ENCODE peak calls at places on chromosomes 16 and 17, in eight cellular contexts. A is spleen, O is sigmoid colon, P is body of pancreas, M is stomach, D is H54, S is A549, C is HepG2. R is an unnamed sample.

GRCh38 chr17:27762527-27763305 is 37.6 kb downstream of the NOS2 start:
- DNase-seq in P (no peak), M (no peak), O (no peak), A (no peak), S (peak), D (no peak), C (no peak), R (no peak)

GRCh38 chr17:39740357-39741111 is 2.8 kb downstream of the GRB7 start:
- DNase-seq in O (no peak), A (peak), S (peak), C (peak), M (no peak), D (peak), P (peak), R (peak)

GRCh38 chr17:29575511-29576213 is 7.2 kb downstream of the TP53I13 start:
- DNase-seq in M (no peak), S (no peak), O (no peak), C (no peak), D (no peak), P (no peak), A (peak), R (no peak)

GRCh38 chr17:33200116-33200515 is 93.0 kb downstream of the ASIC2 start:
- DNase-seq in M (no peak), C (no peak), O (no peak), D (no peak), S (peak), A (no peak), P (no peak), R (no peak)

GRCh38 chr17:56960596-56961538 is at the start of gene COIL:
- DNase-seq in P (peak), M (peak), C (peak), A (peak), S (peak), D (peak), O (peak), R (peak)

GRCh38 chr17:16250635-16251034 is 33.6 kb downstream of the PIGL start:
- DNase-seq in O (no peak), D (no peak), C (peak), M (no peak), P (peak), A (no peak), S (no peak), R (no peak)

GRCh38 chr17:33452797-33453196 is 159.7 kb upstream of the ASIC2 start:
- DNase-seq in C (no peak), O (no peak), A (no peak), M (no peak), D (no peak), P (no peak), S (no peak), R (no peak)

GRCh38 chr16:81313731-81314602 is 795 bp upstream of the GAN start:
- DNase-seq in P (no peak), C (peak), O (no peak), M (no peak), S (no peak), D (no peak), A (no peak), R (no peak)

GRCh38 chr17:6753006-6753445 is 2.8 kb upstream of the XAF1 start:
- DNase-seq in O (peak), M (no peak), A (peak), P (peak), S (no peak), C (peak), D (peak), R (peak)

GRCh38 chr16:68070811-68071546 is 14.2 kb upstream of the NFATC3 start:
- DNase-seq in P (no peak), O (no peak), C (no peak), A (no peak), D (no peak), M (no peak), S (no peak), R (no peak)

GRCh38 chr16:25097304-25097988 is 14.1 kb upstream of the LCMT1 start:
- DNase-seq in D (no peak), S (no peak), O (no peak), A (no peak), P (no peak), M (no peak), C (no peak), R (no peak)

GRCh38 chr16:50251375-50252081 is 14.8 kb upstream of the ADCY7 start:
- DNase-seq in S (no peak), D (peak), M (no peak), O (no peak), P (peak), C (no peak), A (peak), R (no peak)

GRCh38 chr16:56190903-56191806 is at the start of gene GNAO1:
- DNase-seq in P (peak), A (peak), D (peak), S (peak), C (no peak), O (peak), M (peak), R (peak)

GRCh38 chr16:14041164-14041563 is 30.0 kb upstream of the MRTFB start:
- DNase-seq in C (no peak), M (no peak), A (no peak), O (no peak), D (no peak), P (no peak), S (no peak), R (no peak)

GRCh38 chr16:80946481-80946880 is 60.2 kb downstream of the CMC2 start:
- DNase-seq in C (no peak), M (no peak), O (no peak), S (no peak), P (no peak), D (no peak), A (no peak), R (no peak)

GRCh38 chr17:39618252-39618913 is 8.4 kb upstream of the PPP1R1B start:
- DNase-seq in A (no peak), P (no peak), S (no peak), D (no peak), M (no peak), O (no peak), C (no peak), R (no peak)

GRCh38 chr17:73786286-73786743 is 142.1 kb upstream of the SDK2 start:
- DNase-seq in A (no peak), M (peak), O (no peak), S (peak), P (no peak), D (no peak), C (no peak), R (no peak)

GRCh38 chr16:48632137-48632774 is 22.3 kb upstream of the N4BP1 start:
- DNase-seq in D (no peak), O (peak), C (peak), P (no peak), A (no peak), M (peak), S (peak), R (no peak)

GRCh38 chr16:48636521-48636920 is 26.5 kb upstream of the N4BP1 start:
- DNase-seq in P (no peak), C (no peak), M (peak), A (no peak), S (no peak), D (no peak), O (no peak), R (no peak)

GRCh38 chr16:48635199-48635718 is 25.3 kb upstream of the N4BP1 start:
- DNase-seq in S (no peak), M (peak), D (no peak), A (no peak), C (no peak), O (peak), P (no peak), R (no peak)

GRCh38 chr16:48641770-48642169 is 31.8 kb upstream of the N4BP1 start:
- DNase-seq in C (no peak), S (no peak), P (no peak), O (no peak), A (no peak), D (no peak), M (no peak), R (no peak)

GRCh38 chr16:48637039-48637438 is 27.1 kb upstream of the N4BP1 start:
- DNase-seq in P (no peak), M (no peak), O (no peak), C (no peak), D (no peak), S (no peak), A (no peak), R (no peak)
- TF ChIP-seq POLR2A in P (no peak), M (no peak), O (no peak), C (no peak), D (no peak), S (no peak), A (no peak), R (no peak)

GRCh38 chr17:66292351-66292750 is 10.1 kb upstream of the PRKCA start:
- DNase-seq in C (no peak), D (no peak), P (no peak), M (no peak), O (no peak), S (no peak), A (no peak), R (no peak)
- TF ChIP-seq POLR2A in C (no peak), D (no peak), P (no peak), M (no peak), O (no peak), S (no peak), A (no peak), R (no peak)

DNA sequence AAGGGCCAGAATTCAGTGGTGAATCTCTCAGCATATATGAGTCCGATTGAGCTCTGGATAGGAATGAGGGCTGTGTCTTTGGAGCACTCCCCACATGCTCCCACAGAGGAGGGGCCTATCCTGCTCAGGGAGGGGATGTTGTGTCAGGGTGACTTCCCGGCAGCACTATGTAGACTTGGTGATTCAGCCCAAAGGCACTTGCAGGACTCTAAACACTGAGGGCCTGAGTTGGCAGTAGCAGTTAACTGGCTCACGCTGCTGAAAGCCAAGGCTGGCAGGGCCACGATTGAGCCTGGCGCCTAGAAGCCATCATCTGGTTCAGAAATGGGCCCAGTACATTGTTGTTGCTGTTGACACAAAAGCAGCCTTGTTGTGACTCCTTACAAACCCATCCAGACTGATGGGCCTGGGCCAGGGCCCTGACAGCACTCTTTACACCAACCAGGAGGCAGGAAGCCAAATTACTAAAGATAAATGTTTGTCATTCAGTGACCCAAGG is 31.9 kb downstream of the NMT1 start:
- DNase-seq in O (peak), A (no peak), C (peak), M (peak), P (peak), S (peak), D (peak), R (peak)
- TF ChIP-seq POLR2A in O (no peak), A (no peak), C (no peak), M (no peak), P (no peak), S (no peak), D (peak), R (peak)

GRCh38 chr17:82030470-82031302 is 792 bp upstream of the RAC3 start:
- DNase-seq in S (peak), O (peak), M (peak), A (peak), D (no peak), P (peak), C (no peak), R (peak)
- TF ChIP-seq POLR2A in S (peak), O (no peak), M (no peak), A (no peak), D (no peak), P (no peak), C (no peak), R (peak)

GRCh38 chr16:2234813-2235170 is 1.5 kb upstream of the DNASE1L2 start:
- DNase-seq in P (no peak), S (no peak), O (no peak), M (no peak), D (no peak), A (no peak), C (no peak), R (no peak)

GRCh38 chr16:2236362-2237075 is at the start of gene DNASE1L2:
- DNase-seq in O (peak), A (peak), M (peak), D (no peak), C (no peak), S (peak), P (no peak), R (no peak)

GRCh38 chr16:2235234-2235651 is 1.0 kb upstream of the DNASE1L2 start:
- DNase-seq in S (no peak), D (no peak), O (no peak), A (peak), P (no peak), C (no peak), M (no peak), R (no peak)

GRCh38 chr16:2237076-2237551 is 870 bp downstream of the DNASE1L2 start:
- DNase-seq in P (no peak), S (no peak), A (no peak), M (no peak), O (peak), C (no peak), D (no peak), R (peak)

DNA sequence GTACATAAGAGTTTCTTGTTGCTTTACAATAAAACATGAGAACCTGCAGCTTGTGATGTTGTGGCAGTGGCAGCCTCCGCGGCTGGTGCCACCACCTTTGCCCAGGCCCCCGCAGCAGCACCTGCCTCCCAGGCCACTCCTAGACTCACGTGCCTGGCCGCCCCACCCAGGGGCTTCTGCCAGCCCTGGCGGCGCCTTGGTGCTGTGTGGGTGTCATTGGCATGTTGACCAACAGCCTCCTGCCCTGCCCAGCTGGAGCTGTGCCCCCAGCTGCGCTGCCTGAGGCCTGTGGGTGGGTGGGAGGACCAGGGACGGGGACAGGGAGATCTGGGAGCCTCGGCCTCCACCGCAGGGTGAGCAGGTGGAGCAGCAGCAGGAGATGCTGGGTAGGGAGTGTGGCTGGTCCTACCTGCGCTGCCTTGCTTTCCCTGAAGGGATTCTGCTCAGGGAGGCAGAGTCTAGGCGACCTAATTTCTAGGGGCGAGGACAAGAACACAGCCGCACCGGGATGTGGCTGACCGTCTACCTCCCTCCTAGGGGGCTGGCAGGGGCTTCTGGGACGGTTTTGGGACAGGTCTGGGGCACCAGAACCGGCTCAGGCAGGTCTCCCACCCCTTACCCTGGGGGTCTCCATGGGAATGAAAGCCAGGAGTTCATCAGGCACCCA is 416 bp upstream of the DNASE1L2 start:
- DNase-seq in C (no peak), P (no peak), D (no peak), A (peak), O (no peak), S (no peak), M (no peak), R (no peak)
- TF ChIP-seq POLR2A in C (peak), P (no peak), D (no peak), A (no peak), O (no peak), S (peak), M (no peak), R (no peak)